ENCODE peak calls at places on chromosomes 11 and 22, in six cellular contexts. One of them, this sample, is unnamed.

GRCh38 chr22:35872451-35872850 is 154.8 kb downstream of the APOL5 start:
- DNase-seq in left lung: no peak
- DNase-seq in CD8-positive, alpha-beta memory T cell: no peak
- DNase-seq in HAP-1: no peak
- DNase-seq in A549: no peak
- DNase-seq in GM23248: no peak
- DNase-seq in this sample: no peak

GRCh38 chr22:28930357-28931007 is 47.1 kb downstream of the ZNRF3 start:
- DNase-seq in HAP-1: no peak
- DNase-seq in CD8-positive, alpha-beta memory T cell: no peak
- DNase-seq in GM23248: no peak
- DNase-seq in left lung: no peak
- DNase-seq in A549: no peak
- DNase-seq in this sample: no peak

GRCh38 chr11:68798221-68798813 is 43.4 kb downstream of the CPT1A start:
- DNase-seq in left lung: no peak
- DNase-seq in GM23248: peak; percentile 32
- DNase-seq in A549: no peak
- DNase-seq in HAP-1: no peak
- DNase-seq in CD8-positive, alpha-beta memory T cell: no peak
- DNase-seq in this sample: peak; percentile 64

GRCh38 chr22:19195796-19196731 is 17.5 kb upstream of the SLC25A1 start:
- DNase-seq in HAP-1: no peak
- DNase-seq in CD8-positive, alpha-beta memory T cell: no peak
- DNase-seq in A549: no peak
- DNase-seq in GM23248: no peak
- DNase-seq in left lung: no peak
- DNase-seq in this sample: peak; percentile 30

GRCh38 chr11:7898666-7899283 is 32.3 kb downstream of the OR10A6 start:
- DNase-seq in GM23248: no peak
- DNase-seq in left lung: no peak
- DNase-seq in A549: no peak
- DNase-seq in CD8-positive, alpha-beta memory T cell: no peak
- DNase-seq in HAP-1: no peak
- DNase-seq in this sample: no peak

GRCh38 chr11:130068986-130069683 is 559 bp upstream of the APLP2 start:
- DNase-seq in HAP-1: peak; percentile 84
- DNase-seq in GM23248: peak; percentile 93
- DNase-seq in CD8-positive, alpha-beta memory T cell: peak; percentile 54
- DNase-seq in A549: peak; percentile 47
- DNase-seq in left lung: peak; percentile 92
- DNase-seq in this sample: peak; percentile 43

GRCh38 chr22:24270556-24271405 is at the start of gene SPECC1L:
- DNase-seq in HAP-1: peak; percentile 87
- DNase-seq in left lung: peak; percentile 98
- DNase-seq in CD8-positive, alpha-beta memory T cell: peak; percentile 89
- DNase-seq in GM23248: peak; percentile 97
- DNase-seq in A549: peak; percentile 71
- DNase-seq in this sample: peak; percentile 96

GRCh38 chr11:21475276-21475675 is 717.6 kb upstream of the ANO5 start:
- DNase-seq in HAP-1: no peak
- DNase-seq in CD8-positive, alpha-beta memory T cell: no peak
- DNase-seq in left lung: no peak
- DNase-seq in GM23248: no peak
- DNase-seq in A549: no peak
- DNase-seq in this sample: no peak

GRCh38 chr11:82899191-82899820 is 924 bp downstream of the PRCP start:
- DNase-seq in GM23248: peak; percentile 19
- DNase-seq in left lung: no peak
- DNase-seq in A549: no peak
- DNase-seq in CD8-positive, alpha-beta memory T cell: peak; percentile 42
- DNase-seq in HAP-1: no peak
- DNase-seq in this sample: no peak

GRCh38 chr11:115501504-115501894 is 2.7 kb downstream of the CADM1 start:
- DNase-seq in GM23248: no peak
- DNase-seq in A549: no peak
- DNase-seq in CD8-positive, alpha-beta memory T cell: no peak
- DNase-seq in HAP-1: no peak
- DNase-seq in left lung: no peak
- DNase-seq in this sample: no peak

GRCh38 chr11:72144807-72145565 is 9.5 kb downstream of the FOLR3 start:
- DNase-seq in HAP-1: no peak
- DNase-seq in GM23248: peak; percentile 85
- DNase-seq in CD8-positive, alpha-beta memory T cell: no peak
- DNase-seq in left lung: no peak
- DNase-seq in A549: no peak
- DNase-seq in this sample: no peak

GRCh38 chr11:62487698-62488551 is 58.7 kb downstream of the AHNAK start:
- DNase-seq in CD8-positive, alpha-beta memory T cell: no peak
- DNase-seq in GM23248: no peak
- DNase-seq in left lung: peak; percentile 31
- DNase-seq in HAP-1: no peak
- DNase-seq in A549: no peak
- DNase-seq in this sample: no peak

GRCh38 chr11:61683961-61684869 is 4.0 kb downstream of the DAGLA start:
- DNase-seq in HAP-1: no peak
- DNase-seq in GM23248: no peak
- DNase-seq in left lung: no peak
- DNase-seq in CD8-positive, alpha-beta memory T cell: peak; percentile 40
- DNase-seq in A549: no peak
- DNase-seq in this sample: no peak

GRCh38 chr22:30947821-30948454 is 20.6 kb downstream of the MORC2 start:
- DNase-seq in HAP-1: peak; percentile 33
- DNase-seq in CD8-positive, alpha-beta memory T cell: peak; percentile 13
- DNase-seq in left lung: no peak
- DNase-seq in A549: no peak
- DNase-seq in GM23248: peak; percentile 71
- DNase-seq in this sample: no peak

GRCh38 chr22:25208743-25209505 is 9.3 kb downstream of the CRYBB3 start:
- DNase-seq in GM23248: no peak
- DNase-seq in left lung: no peak
- DNase-seq in HAP-1: no peak
- DNase-seq in A549: no peak
- DNase-seq in CD8-positive, alpha-beta memory T cell: no peak
- DNase-seq in this sample: peak; percentile 10

GRCh38 chr22:34620832-34621231 is 445.1 kb upstream of the ISX start:
- DNase-seq in A549: no peak
- DNase-seq in HAP-1: no peak
- DNase-seq in left lung: no peak
- DNase-seq in GM23248: no peak
- DNase-seq in CD8-positive, alpha-beta memory T cell: no peak
- DNase-seq in this sample: no peak

GRCh38 chr11:71125150-71125549 is 127.2 kb downstream of the SHANK2 start:
- DNase-seq in HAP-1: no peak
- DNase-seq in GM23248: no peak
- DNase-seq in left lung: no peak
- DNase-seq in A549: no peak
- DNase-seq in CD8-positive, alpha-beta memory T cell: no peak
- DNase-seq in this sample: no peak

GRCh38 chr11:15166204-15166603 is 51.5 kb downstream of the INSC start:
- DNase-seq in left lung: no peak
- DNase-seq in HAP-1: no peak
- DNase-seq in GM23248: peak; percentile 49
- DNase-seq in CD8-positive, alpha-beta memory T cell: no peak
- DNase-seq in A549: no peak
- DNase-seq in this sample: no peak

DNA sequence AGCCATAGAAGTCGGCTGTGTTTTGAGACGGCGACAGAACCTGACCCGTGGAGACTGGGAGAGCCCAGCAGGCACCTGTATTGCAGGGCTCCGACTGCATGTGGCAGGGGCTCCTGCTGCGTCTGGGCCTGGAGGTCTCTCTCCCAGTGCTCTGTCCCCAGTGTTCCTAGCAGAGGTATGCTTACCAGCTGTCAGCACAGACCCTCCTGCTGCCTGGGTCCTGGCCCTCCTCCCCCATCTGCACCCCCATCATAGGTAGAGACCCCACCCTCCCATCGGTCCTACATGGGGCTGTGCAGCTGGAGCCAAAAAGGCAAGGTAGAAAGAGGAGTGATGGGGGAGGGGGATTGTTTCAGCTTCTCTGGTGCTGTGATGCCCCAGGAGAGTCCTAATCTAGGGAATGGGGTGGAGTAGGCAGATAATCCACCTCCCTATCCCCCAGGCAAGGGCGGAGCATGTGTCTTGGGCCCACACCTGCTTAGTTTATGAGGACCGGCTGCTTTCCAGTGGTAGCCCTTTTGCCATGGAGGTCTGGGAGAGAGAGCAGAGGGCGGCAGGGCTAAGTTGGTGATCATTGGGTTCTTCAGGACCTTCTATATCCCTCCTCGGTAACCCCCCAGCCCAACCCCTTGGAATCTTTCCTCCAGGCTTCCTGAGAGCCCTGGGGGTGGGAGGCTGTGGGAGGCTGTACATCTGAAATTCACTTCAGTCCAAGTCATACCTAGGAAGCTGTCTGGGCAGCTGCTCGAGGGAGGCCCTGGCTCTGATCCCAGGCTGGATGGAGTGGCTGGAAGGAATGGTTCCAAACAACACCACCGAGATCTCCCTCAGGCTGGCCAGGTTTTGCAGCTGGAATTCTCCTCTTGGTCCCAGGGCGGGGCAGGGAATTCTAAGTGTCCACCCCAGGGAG is 5.3 kb downstream of the SLC7A4 start:
- DNase-seq in HAP-1: no peak
- DNase-seq in CD8-positive, alpha-beta memory T cell: no peak
- DNase-seq in A549: no peak
- DNase-seq in left lung: peak; percentile 54
- DNase-seq in GM23248: peak; percentile 73
- DNase-seq in this sample: no peak
- H3K4me3 ChIP-seq in HAP-1: no peak overlapping the region
- H3K4me3 ChIP-seq in CD8-positive, alpha-beta memory T cell: no peak overlapping the region
- H3K4me3 ChIP-seq in A549: no peak overlapping the region
- H3K4me3 ChIP-seq in left lung: no peak overlapping the region
- H3K4me3 ChIP-seq in GM23248: no peak overlapping the region
- H3K4me3 ChIP-seq in this sample: no peak overlapping the region

DNA sequence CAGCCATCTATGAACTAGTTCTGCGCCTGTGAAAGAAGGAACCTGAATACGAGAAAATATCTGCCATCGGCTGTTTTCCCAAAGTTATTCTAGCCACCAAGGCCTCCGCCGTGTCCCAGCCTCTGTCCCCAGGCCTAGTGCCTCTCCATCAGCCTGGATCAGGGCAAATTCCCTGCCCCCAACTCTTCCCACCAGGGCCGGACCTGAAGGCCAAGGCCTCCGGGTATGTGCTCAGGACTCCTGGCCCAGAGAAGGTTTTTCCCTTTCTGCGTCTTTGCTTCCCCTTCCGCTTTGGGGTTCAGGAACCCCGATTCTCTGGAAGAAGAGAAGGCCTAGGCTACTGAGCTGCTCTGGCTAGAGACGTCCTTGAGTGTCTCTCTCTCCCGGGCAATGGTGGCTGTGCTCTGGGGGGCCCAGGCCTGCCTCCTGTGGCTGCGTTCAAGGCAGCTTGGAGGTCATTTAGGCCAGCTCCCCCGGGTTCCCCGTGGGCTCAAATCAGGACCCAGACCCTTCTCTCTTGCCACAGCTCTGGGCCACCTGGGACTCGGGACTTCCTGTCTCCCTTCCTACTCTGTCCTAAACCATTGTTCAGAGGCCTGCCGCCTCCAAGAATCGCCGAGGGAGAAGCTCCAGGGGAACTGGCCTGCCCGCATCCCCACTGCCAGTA is 1.6 kb downstream of the ALX4 start:
- DNase-seq in HAP-1: no peak
- DNase-seq in A549: no peak
- DNase-seq in left lung: no peak
- DNase-seq in GM23248: no peak
- DNase-seq in CD8-positive, alpha-beta memory T cell: no peak
- DNase-seq in this sample: no peak
- H3K4me3 ChIP-seq in HAP-1: peak overlapping the region; percentile 15
- H3K4me3 ChIP-seq in A549: no peak overlapping the region
- H3K4me3 ChIP-seq in left lung: no peak overlapping the region
- H3K4me3 ChIP-seq in GM23248: no peak overlapping the region
- H3K4me3 ChIP-seq in CD8-positive, alpha-beta memory T cell: no peak overlapping the region
- H3K4me3 ChIP-seq in this sample: no peak overlapping the region

GRCh38 chr22:27517361-27517760 is 284.2 kb downstream of the MN1 start:
- DNase-seq in CD8-positive, alpha-beta memory T cell: no peak
- DNase-seq in HAP-1: no peak
- DNase-seq in A549: no peak
- DNase-seq in GM23248: no peak
- DNase-seq in left lung: no peak
- DNase-seq in this sample: no peak

GRCh38 chr22:27514612-27515011 is 286.9 kb downstream of the MN1 start:
- DNase-seq in A549: no peak
- DNase-seq in left lung: no peak
- DNase-seq in CD8-positive, alpha-beta memory T cell: no peak
- DNase-seq in HAP-1: no peak
- DNase-seq in GM23248: no peak
- DNase-seq in this sample: no peak

GRCh38 chr22:27523711-27524110 is 277.8 kb downstream of the MN1 start:
- DNase-seq in GM23248: no peak
- DNase-seq in A549: no peak
- DNase-seq in HAP-1: no peak
- DNase-seq in left lung: no peak
- DNase-seq in CD8-positive, alpha-beta memory T cell: no peak
- DNase-seq in this sample: no peak

GRCh38 chr22:27515091-27515523 is 286.4 kb downstream of the MN1 start:
- DNase-seq in A549: no peak
- DNase-seq in HAP-1: no peak
- DNase-seq in CD8-positive, alpha-beta memory T cell: no peak
- DNase-seq in left lung: no peak
- DNase-seq in GM23248: no peak
- DNase-seq in this sample: no peak

DNA sequence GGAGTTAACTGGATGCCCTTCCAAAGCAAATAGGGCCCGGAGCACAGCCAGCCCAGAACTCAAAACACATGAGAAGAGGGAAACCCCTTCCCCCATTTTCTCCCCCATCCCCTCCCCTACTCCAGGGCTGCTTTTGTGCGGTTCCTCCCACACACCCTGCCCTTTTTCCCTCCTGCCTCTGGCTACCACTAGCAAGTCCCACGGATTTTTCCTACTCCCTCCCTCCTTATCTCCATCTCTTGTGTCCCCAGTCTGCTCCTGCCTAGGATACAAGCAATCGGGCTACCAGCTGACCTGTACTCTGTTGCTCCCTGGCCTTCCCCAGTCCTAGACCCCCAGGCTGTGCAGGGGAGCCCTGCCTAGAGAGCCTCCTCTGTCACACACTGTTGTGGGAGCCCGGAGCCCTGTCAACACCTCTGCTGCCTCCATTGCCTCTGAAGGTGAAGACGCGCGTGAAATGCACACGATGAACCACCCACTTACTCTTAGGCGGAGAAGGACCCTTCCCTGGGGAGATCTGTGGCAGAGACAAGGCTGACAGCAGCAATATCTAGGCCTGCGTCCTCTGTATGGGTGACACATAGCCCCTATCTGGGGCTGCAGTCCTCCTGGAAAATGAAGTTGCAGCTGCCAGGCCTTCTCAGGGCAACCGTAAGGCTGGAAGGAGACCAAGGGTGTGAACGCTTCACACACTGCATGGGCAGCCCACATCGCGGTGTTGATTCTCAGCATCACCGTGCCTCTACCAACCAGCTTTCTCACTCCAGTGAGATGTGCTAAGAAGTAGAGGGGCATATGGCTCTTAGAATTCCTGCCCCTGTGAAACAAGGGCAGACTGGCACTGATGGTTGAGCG is 282.7 kb downstream of the MN1 start:
- DNase-seq in GM23248: peak; percentile 40
- DNase-seq in CD8-positive, alpha-beta memory T cell: no peak
- DNase-seq in HAP-1: no peak
- DNase-seq in left lung: no peak
- DNase-seq in A549: no peak
- DNase-seq in this sample: no peak
- H3K4me3 ChIP-seq in GM23248: no peak overlapping the region
- H3K4me3 ChIP-seq in CD8-positive, alpha-beta memory T cell: no peak overlapping the region
- H3K4me3 ChIP-seq in HAP-1: no peak overlapping the region
- H3K4me3 ChIP-seq in left lung: no peak overlapping the region
- H3K4me3 ChIP-seq in A549: no peak overlapping the region
- H3K4me3 ChIP-seq in this sample: no peak overlapping the region

GRCh38 chr11:91850533-91851305 is 373.9 kb upstream of the FAT3 start:
- DNase-seq in left lung: no peak
- DNase-seq in CD8-positive, alpha-beta memory T cell: no peak
- DNase-seq in HAP-1: no peak
- DNase-seq in GM23248: no peak
- DNase-seq in A549: no peak
- DNase-seq in this sample: no peak
- H3K4me3 ChIP-seq in left lung: no peak overlapping the region
- H3K4me3 ChIP-seq in CD8-positive, alpha-beta memory T cell: no peak overlapping the region
- H3K4me3 ChIP-seq in HAP-1: no peak overlapping the region
- H3K4me3 ChIP-seq in GM23248: no peak overlapping the region
- H3K4me3 ChIP-seq in A549: no peak overlapping the region
- H3K4me3 ChIP-seq in this sample: no peak overlapping the region